ENCODE peak calls at places on chromosomes 5 and 9, in eight cellular contexts. M, W, P, C, K, G, Y and A are unnamed samples.

GRCh38 chr9:91100878-91101450 is 260.8 kb downstream of the AUH start:
- DNase-seq in M (peak; percentile 8), W (no peak), P (no peak), C (peak; percentile 65), K (peak; percentile 44), G (peak; percentile 20), Y (no peak), A (no peak)

GRCh38 chr9:98117984-98118639 is 910 bp downstream of the TRIM14 start:
- DNase-seq in M (peak; percentile 83), W (no peak), P (no peak), C (peak; percentile 82), K (no peak), G (peak; percentile 60), Y (no peak), A (peak; percentile 37)

GRCh38 chr5:13339022-13339421 is 605.5 kb downstream of the DNAH5 start:
- DNase-seq in M (no peak), W (no peak), P (no peak), C (no peak), K (no peak), G (no peak), Y (no peak), A (no peak)

GRCh38 chr5:87836696-87837095 is 424.0 kb upstream of the CCNH start:
- DNase-seq in M (no peak), W (no peak), P (no peak), C (no peak), K (no peak), G (no peak), Y (no peak), A (no peak)

GRCh38 chr9:84271004-84271886 is 69.3 kb downstream of the SLC28A3 start:
- DNase-seq in M (no peak), W (no peak), P (peak; percentile 63), C (no peak), K (peak; percentile 21), G (peak; percentile 77), Y (no peak), A (no peak)

GRCh38 chr9:121815556-121816448 is 164.4 kb downstream of the DAB2IP start:
- DNase-seq in M (no peak), W (no peak), P (no peak), C (no peak), K (no peak), G (no peak), Y (peak; percentile 31), A (no peak)

GRCh38 chr9:137387034-137387890 is 35.7 kb downstream of the EXD3 start:
- DNase-seq in M (no peak), W (no peak), P (no peak), C (no peak), K (no peak), G (no peak), Y (no peak), A (no peak)

GRCh38 chr9:92720807-92721535 is 43.7 kb downstream of the BICD2 start:
- DNase-seq in M (no peak), W (no peak), P (no peak), C (no peak), K (no peak), G (no peak), Y (no peak), A (no peak)

GRCh38 chr5:172779968-172780350 is 9.0 kb upstream of the DUSP1 start:
- DNase-seq in M (no peak), W (no peak), P (no peak), C (peak; percentile 66), K (no peak), G (no peak), Y (no peak), A (no peak)

GRCh38 chr5:58259685-58260152 is 200.2 kb downstream of the PLK2 start:
- DNase-seq in M (no peak), W (no peak), P (no peak), C (peak; percentile 3), K (no peak), G (peak; percentile 7), Y (no peak), A (no peak)

GRCh38 chr9:129835128-129835859 is at the start of the genes C9orf78 and USP20:
- DNase-seq in M (peak; percentile 95), W (peak; percentile 96), P (peak; percentile 96), C (peak; percentile 90), K (peak; percentile 96), G (peak; percentile 97), Y (peak; percentile 94), A (peak; percentile 99)

GRCh38 chr5:150155258-150156032 is at the start of gene PDGFRB:
- DNase-seq in M (no peak), W (peak; percentile 71), P (peak; percentile 79), C (no peak), K (peak; percentile 89), G (peak; percentile 63), Y (peak; percentile 66), A (peak; percentile 36)

GRCh38 chr5:150153483-150153882 is 2.2 kb downstream of the PDGFRB start:
- DNase-seq in M (no peak), W (no peak), P (no peak), C (no peak), K (no peak), G (no peak), Y (no peak), A (no peak)

GRCh38 chr5:150152636-150153462 is 2.8 kb downstream of the PDGFRB start:
- DNase-seq in M (no peak), W (no peak), P (no peak), C (no peak), K (no peak), G (no peak), Y (no peak), A (no peak)

GRCh38 chr5:150154618-150155134 is 969 bp downstream of the PDGFRB start:
- DNase-seq in M (no peak), W (no peak), P (no peak), C (no peak), K (no peak), G (no peak), Y (no peak), A (no peak)

DNA sequence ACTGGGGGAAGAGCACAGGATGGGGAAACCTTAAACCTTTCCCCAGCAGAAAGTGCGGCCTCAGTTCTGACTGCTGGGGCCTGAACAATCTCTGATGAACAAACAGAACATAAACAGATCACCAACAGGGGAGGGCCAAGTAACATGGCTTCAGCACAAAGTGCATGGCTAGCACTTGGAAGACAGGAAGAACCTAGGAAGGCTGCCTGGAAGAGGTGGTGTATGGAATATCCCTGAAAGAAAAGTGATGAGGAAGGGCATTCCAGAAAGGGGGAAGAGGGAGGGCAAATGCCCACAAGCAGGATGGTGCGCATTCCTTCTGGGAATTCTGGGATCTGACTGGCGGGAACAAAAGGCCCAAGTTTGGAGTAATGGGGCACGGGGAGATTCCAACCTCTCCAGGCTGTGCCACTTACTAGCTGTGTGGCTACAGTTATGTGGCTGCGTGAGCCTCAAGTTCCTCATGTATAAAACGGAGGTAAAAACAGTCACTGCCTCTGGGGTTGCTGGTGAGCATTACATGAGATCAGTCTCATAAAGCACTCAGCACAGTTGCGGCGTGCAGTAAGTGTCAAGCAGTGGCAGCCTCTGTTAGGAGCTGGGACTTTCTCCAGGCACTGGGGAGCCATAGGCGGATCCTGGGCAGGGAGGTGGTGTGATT is 1.6 kb downstream of the PDGFRB start:
- DNase-seq in M (peak; percentile 74), W (no peak), P (peak; percentile 52), C (peak; percentile 30), K (no peak), G (no peak), Y (no peak), A (peak; percentile 14)
- TF ChIP-seq POLR2A in M (no peak), W (no peak), P (no peak), C (no peak), K (no peak), G (peak; percentile 11), Y (no peak), A (no peak)

DNA sequence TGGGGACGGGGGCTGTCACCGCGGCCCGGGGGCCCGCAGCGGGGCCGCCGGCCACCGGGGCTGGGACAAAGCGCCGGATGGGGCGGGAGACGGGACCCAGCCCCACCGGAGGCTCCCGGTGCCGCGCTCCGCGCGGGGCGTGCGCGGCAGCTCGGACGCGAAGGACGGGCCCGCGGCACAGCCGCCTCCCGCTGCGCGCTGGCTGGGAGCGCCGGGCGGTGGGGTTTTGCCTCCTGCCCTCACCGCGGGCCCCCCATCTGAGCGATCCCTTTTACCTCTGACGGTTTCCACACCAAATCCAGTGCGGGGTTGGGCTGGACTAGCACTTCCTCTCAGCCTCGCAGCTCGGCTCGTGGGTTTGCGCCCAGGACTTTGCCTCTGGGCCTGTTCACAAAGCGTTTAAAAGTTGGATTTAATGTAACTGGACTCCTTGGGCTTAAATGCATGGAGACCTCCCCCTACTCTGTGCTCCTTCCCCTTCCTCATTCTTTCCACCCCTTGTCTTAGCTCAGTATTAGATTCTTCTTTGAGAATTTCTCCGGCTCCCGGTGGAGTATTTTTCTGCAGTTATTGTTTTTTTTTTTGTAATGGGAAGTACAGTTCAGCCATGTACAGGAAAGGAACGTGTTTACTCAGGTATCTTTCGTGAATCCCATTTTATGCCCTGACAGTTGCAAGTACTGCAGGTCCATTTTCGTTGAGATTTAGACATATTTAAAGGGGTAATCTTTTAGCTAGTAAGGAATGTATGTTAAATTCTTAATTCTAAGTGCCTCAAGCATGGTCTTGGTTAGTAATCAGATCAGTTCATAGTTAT is 691 bp downstream of the FCHO2 start:
- DNase-seq in M (peak; percentile 80), W (peak; percentile 40), P (peak; percentile 67), C (peak; percentile 29), K (peak; percentile 49), G (peak; percentile 63), Y (peak; percentile 60), A (peak; percentile 83)
- TF ChIP-seq POLR2A in M (no peak), W (no peak), P (no peak), C (no peak), K (no peak), G (no peak), Y (no peak), A (no peak)

GRCh38 chr5:139760066-139761056 is 35.2 kb upstream of the PSD2 start:
- DNase-seq in M (no peak), W (no peak), P (no peak), C (no peak), K (no peak), G (no peak), Y (no peak), A (no peak)
- TF ChIP-seq POLR2A in M (no peak), W (no peak), P (no peak), C (no peak), K (no peak), G (no peak), Y (no peak), A (no peak)

DNA sequence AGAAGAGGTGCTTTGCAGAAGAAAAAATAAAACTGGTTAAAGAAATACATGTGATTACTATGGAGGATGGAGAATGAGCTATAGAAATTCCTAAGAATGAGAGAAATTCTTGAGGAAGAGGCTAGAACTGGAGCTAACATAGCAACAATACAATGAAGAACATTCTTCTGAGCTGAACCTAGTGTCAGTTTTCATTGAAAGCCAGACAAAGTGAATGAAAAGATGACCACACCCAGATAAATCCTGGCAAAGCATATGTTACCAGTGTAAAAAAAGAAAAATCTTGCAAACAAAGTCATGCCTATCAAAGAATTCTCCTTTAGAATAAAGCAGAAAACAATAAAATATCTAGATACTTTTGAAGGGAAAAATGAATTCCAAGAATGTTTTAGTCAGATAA is 39.6 kb downstream of the SGCD start:
- DNase-seq in M (no peak), W (no peak), P (no peak), C (no peak), K (no peak), G (no peak), Y (no peak), A (no peak)
- TF ChIP-seq POLR2A in M (no peak), W (no peak), P (no peak), C (no peak), K (no peak), G (no peak), Y (no peak), A (no peak)

DNA sequence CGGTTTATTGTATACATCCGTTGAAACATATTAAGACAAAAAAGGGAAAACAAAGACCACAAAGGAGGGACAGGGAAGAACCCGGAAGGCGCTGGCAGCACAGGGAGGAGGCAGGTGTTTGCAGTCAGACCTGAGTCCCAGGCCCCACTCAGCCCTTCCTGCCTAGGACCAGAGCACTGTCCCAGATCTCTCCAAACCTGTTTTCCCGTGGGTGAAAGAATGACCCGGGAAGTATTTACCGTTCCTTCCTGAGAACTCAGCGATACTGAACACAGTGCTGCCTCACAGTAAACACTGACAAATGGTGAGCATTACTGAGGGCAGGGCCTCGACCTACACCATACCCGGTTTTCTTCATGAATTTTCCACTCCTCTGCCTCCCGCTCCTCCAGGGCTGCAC is 1.2 kb downstream of the ABO start:
- DNase-seq in M (no peak), W (no peak), P (no peak), C (no peak), K (no peak), G (no peak), Y (no peak), A (no peak)
- TF ChIP-seq POLR2A in M (no peak), W (no peak), P (no peak), C (no peak), K (no peak), G (no peak), Y (no peak), A (no peak)